ENCODE peak calls at places on chromosome 2, in four cellular contexts. One of them, this sample, is unnamed.

GRCh38 chr2:199160677-199161465 is 296.9 kb downstream of the SATB2 start:
- DNase-seq in IMR-90: peak; percentile 89
- DNase-seq in H9: no peak
- DNase-seq in H1: no peak
- DNase-seq in this sample: no peak

GRCh38 chr2:64639691-64640090 is 14.0 kb downstream of the SERTAD2 start:
- DNase-seq in IMR-90: no peak
- DNase-seq in H9: no peak
- DNase-seq in H1: no peak
- DNase-seq in this sample: no peak

GRCh38 chr2:162172802-162173201 is 20.8 kb upstream of the GCG start:
- DNase-seq in IMR-90: no peak
- DNase-seq in H9: no peak
- DNase-seq in H1: no peak
- DNase-seq in this sample: no peak

GRCh38 chr2:55054476-55054875 is 4.2 kb upstream of the RTN4 start:
- DNase-seq in IMR-90: no peak
- DNase-seq in H9: no peak
- DNase-seq in H1: no peak
- DNase-seq in this sample: no peak

GRCh38 chr2:231336700-231337099 is 58.8 kb upstream of the B3GNT7 start:
- DNase-seq in IMR-90: no peak
- DNase-seq in H9: no peak
- DNase-seq in H1: no peak
- DNase-seq in this sample: no peak

GRCh38 chr2:96247896-96248295 is 17.9 kb downstream of the TMEM127 start:
- DNase-seq in IMR-90: no peak
- DNase-seq in H9: no peak
- DNase-seq in H1: no peak
- DNase-seq in this sample: no peak

GRCh38 chr2:72919414-72920316 is 2.3 kb downstream of the EMX1 start:
- DNase-seq in IMR-90: no peak
- DNase-seq in H9: peak; percentile 62
- DNase-seq in H1: no peak
- DNase-seq in this sample: peak; percentile 69

GRCh38 chr2:107669335-107669734 is 157.4 kb upstream of the RGPD4 start:
- DNase-seq in IMR-90: no peak
- DNase-seq in H9: no peak
- DNase-seq in H1: no peak
- DNase-seq in this sample: peak; percentile 33

GRCh38 chr2:171810409-171810993 is 83.5 kb downstream of the SLC25A12 start:
- DNase-seq in IMR-90: peak; percentile 79
- DNase-seq in H9: no peak
- DNase-seq in H1: no peak
- DNase-seq in this sample: no peak

GRCh38 chr2:88590998-88591613 is 36.2 kb downstream of the EIF2AK3 start:
- DNase-seq in IMR-90: peak; percentile 72
- DNase-seq in H9: peak; percentile 40
- DNase-seq in H1: no peak
- DNase-seq in this sample: peak; percentile 77

GRCh38 chr2:195498176-195498575 is 158.8 kb upstream of the SLC39A10 start:
- DNase-seq in IMR-90: peak; percentile 30
- DNase-seq in H9: peak; percentile 50
- DNase-seq in H1: peak; percentile 13
- DNase-seq in this sample: peak; percentile 71

GRCh38 chr2:236157366-236157765 is 10.8 kb downstream of the GBX2 start:
- DNase-seq in IMR-90: no peak
- DNase-seq in H9: no peak
- DNase-seq in H1: no peak
- DNase-seq in this sample: no peak

GRCh38 chr2:95012881-95013550 is 12.5 kb upstream of the MAL start:
- DNase-seq in IMR-90: no peak
- DNase-seq in H9: no peak
- DNase-seq in H1: no peak
- DNase-seq in this sample: no peak

GRCh38 chr2:6812857-6813530 is 52.7 kb downstream of the CMPK2 start:
- DNase-seq in IMR-90: no peak
- DNase-seq in H9: no peak
- DNase-seq in H1: no peak
- DNase-seq in this sample: no peak

GRCh38 chr2:191415858-191416257 is 170.7 kb downstream of the MYO1B start:
- DNase-seq in IMR-90: no peak
- DNase-seq in H9: no peak
- DNase-seq in H1: no peak
- DNase-seq in this sample: no peak

GRCh38 chr2:148810081-148810480 is 64.9 kb upstream of the KIF5C start:
- DNase-seq in IMR-90: no peak
- DNase-seq in H9: no peak
- DNase-seq in H1: no peak
- DNase-seq in this sample: no peak

GRCh38 chr2:172282944-172283343 is 144.4 kb upstream of the ITGA6 start:
- DNase-seq in IMR-90: peak; percentile 99
- DNase-seq in H9: no peak
- DNase-seq in H1: no peak
- DNase-seq in this sample: peak; percentile 29

GRCh38 chr2:9221223-9221622 is 14.6 kb downstream of the ASAP2 start:
- DNase-seq in IMR-90: no peak
- DNase-seq in H9: no peak
- DNase-seq in H1: no peak
- DNase-seq in this sample: no peak

GRCh38 chr2:160918909-160919503 is 241.2 kb upstream of the TANK start:
- DNase-seq in IMR-90: peak; percentile 44
- DNase-seq in H9: peak; percentile 70
- DNase-seq in H1: peak; percentile 58
- DNase-seq in this sample: peak; percentile 79

GRCh38 chr2:46770622-46771021 is 145.0 kb downstream of the MCFD2 start:
- DNase-seq in IMR-90: peak; percentile 96
- DNase-seq in H9: no peak
- DNase-seq in H1: no peak
- DNase-seq in this sample: no peak

GRCh38 chr2:25561136-25561850 is 112.1 kb downstream of the DTNB start:
- DNase-seq in IMR-90: no peak
- DNase-seq in H9: peak; percentile 38
- DNase-seq in H1: no peak
- DNase-seq in this sample: no peak

GRCh38 chr2:25557179-25558036 is 116.0 kb downstream of the DTNB start:
- DNase-seq in IMR-90: no peak
- DNase-seq in H9: no peak
- DNase-seq in H1: no peak
- DNase-seq in this sample: no peak

GRCh38 chr2:25552343-25552742 is 121.0 kb downstream of the DTNB start:
- DNase-seq in IMR-90: no peak
- DNase-seq in H9: no peak
- DNase-seq in H1: no peak
- DNase-seq in this sample: no peak

GRCh38 chr2:25559148-25559547 is 114.2 kb downstream of the DTNB start:
- DNase-seq in IMR-90: no peak
- DNase-seq in H9: no peak
- DNase-seq in H1: no peak
- DNase-seq in this sample: no peak

GRCh38 chr2:25558262-25558661 is 115.1 kb downstream of the DTNB start:
- DNase-seq in IMR-90: peak; percentile 85
- DNase-seq in H9: no peak
- DNase-seq in H1: no peak
- DNase-seq in this sample: peak; percentile 42
- H3K56ac ChIP-seq in IMR-90: no peak overlapping the region
- H3K56ac ChIP-seq in H9: no peak overlapping the region
- H3K56ac ChIP-seq in H1: no peak overlapping the region
- H3K56ac ChIP-seq in this sample: no peak overlapping the region

GRCh38 chr2:219325136-219325535 is 7.4 kb downstream of the RESP18 start:
- DNase-seq in IMR-90: no peak
- DNase-seq in H9: no peak
- DNase-seq in H1: no peak
- DNase-seq in this sample: no peak
- H3K27me3 ChIP-seq in IMR-90: peaks cover 51% of the 10 kb centered on the region
- H3K27me3 ChIP-seq in H9: peaks cover 4% of the 10 kb centered on the region
- H3K27me3 ChIP-seq in H1: no peaks in the 10 kb centered on the region
- H3K27me3 ChIP-seq in this sample: no peaks in the 10 kb centered on the region

DNA sequence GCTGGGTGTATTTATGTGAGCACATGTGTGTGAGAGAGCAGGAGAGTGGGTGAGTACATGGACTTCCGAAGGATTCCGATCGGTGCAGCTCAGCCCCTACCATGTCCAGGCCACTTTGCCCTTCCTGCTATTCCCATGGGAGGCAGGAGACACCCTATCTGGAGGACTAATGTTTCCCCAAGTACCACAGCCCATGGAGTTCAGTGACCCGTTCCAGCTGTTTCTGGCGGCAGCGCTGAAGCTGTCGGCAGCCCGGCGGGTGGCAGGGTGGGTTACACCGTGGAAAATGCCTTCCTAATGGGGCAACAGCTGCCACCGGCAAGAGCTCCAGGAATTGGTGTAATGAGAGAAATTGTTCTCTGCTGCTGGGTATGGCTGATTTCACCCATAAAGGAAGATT is 98.2 kb downstream of the MYCN start:
- DNase-seq in IMR-90: no peak
- DNase-seq in H9: no peak
- DNase-seq in H1: no peak
- DNase-seq in this sample: no peak
- H3K18ac ChIP-seq in IMR-90: no peak overlapping the region
- H3K18ac ChIP-seq in H9: no peak overlapping the region
- H3K18ac ChIP-seq in H1: no peak overlapping the region
- H3K18ac ChIP-seq in this sample: no peak overlapping the region

GRCh38 chr2:217986256-217986961 is 16.4 kb downstream of the TNS1 start:
- DNase-seq in IMR-90: no peak
- DNase-seq in H9: no peak
- DNase-seq in H1: no peak
- DNase-seq in this sample: no peak

GRCh38 chr2:217987391-217987790 is 15.4 kb downstream of the TNS1 start:
- DNase-seq in IMR-90: no peak
- DNase-seq in H9: no peak
- DNase-seq in H1: no peak
- DNase-seq in this sample: no peak

GRCh38 chr2:217989221-217989948 is 13.4 kb downstream of the TNS1 start:
- DNase-seq in IMR-90: no peak
- DNase-seq in H9: no peak
- DNase-seq in H1: no peak
- DNase-seq in this sample: no peak

GRCh38 chr2:217988840-217989204 is 14.0 kb downstream of the TNS1 start:
- DNase-seq in IMR-90: no peak
- DNase-seq in H9: no peak
- DNase-seq in H1: no peak
- DNase-seq in this sample: peak; percentile 77

DNA sequence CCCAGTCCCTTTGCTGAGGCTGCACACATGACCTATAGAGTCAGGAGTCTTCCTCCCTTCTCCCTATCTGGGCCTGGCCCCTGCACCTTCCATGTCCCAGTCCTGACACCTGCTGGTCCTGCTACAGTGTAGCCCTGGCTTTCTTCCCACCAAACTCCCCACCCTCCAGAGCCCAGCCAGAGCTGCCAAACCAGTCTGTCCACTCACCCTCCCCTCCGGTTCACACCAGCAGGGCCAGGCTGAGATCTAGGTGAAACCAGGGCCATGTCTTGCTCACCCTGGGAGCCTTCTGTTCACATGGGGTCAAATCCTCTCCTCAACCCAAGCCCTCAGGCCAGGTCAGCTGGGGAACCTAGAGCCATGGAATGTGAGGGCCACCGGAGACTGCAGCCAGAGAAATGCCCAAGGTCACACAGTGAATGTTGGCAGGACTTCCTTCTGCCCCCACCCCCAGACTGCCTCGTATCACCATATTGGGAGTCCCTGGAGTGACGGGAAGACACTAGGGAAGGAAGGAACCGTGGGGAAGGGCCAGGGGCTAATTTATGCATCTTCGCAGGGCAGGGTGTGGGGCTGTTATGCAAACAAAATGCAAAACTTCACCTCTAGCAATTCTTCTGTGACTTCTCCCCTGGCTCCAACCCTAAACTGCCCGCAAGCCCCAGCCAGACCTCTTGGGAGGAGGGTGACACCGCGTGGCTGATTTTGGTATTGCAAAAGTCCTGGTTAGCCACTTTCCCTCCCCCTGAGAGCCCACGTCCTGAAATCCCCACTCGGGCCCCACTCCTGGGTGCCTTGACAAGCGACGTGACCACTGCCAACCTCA is 14.6 kb downstream of the TNS1 start:
- DNase-seq in IMR-90: peak; percentile 68
- DNase-seq in H9: peak; percentile 97
- DNase-seq in H1: peak; percentile 81
- DNase-seq in this sample: peak; percentile 98
- H3K56ac ChIP-seq in IMR-90: no peak overlapping the region
- H3K56ac ChIP-seq in H9: no peak overlapping the region
- H3K56ac ChIP-seq in H1: no peak overlapping the region
- H3K56ac ChIP-seq in this sample: peak overlapping the region; percentile 69

GRCh38 chr2:113274427-113274826 is 4.3 kb downstream of the PAX8 start:
- DNase-seq in IMR-90: no peak
- DNase-seq in H9: no peak
- DNase-seq in H1: no peak
- DNase-seq in this sample: no peak

GRCh38 chr2:113275556-113276215 is 3.0 kb downstream of the PAX8 start:
- DNase-seq in IMR-90: no peak
- DNase-seq in H9: no peak
- DNase-seq in H1: no peak
- DNase-seq in this sample: no peak

GRCh38 chr2:113272463-113272862 is 6.3 kb downstream of the PAX8 start:
- DNase-seq in IMR-90: no peak
- DNase-seq in H9: no peak
- DNase-seq in H1: no peak
- DNase-seq in this sample: no peak

GRCh38 chr2:113276216-113276905 is 2.4 kb downstream of the PAX8 start:
- DNase-seq in IMR-90: no peak
- DNase-seq in H9: no peak
- DNase-seq in H1: no peak
- DNase-seq in this sample: no peak

DNA sequence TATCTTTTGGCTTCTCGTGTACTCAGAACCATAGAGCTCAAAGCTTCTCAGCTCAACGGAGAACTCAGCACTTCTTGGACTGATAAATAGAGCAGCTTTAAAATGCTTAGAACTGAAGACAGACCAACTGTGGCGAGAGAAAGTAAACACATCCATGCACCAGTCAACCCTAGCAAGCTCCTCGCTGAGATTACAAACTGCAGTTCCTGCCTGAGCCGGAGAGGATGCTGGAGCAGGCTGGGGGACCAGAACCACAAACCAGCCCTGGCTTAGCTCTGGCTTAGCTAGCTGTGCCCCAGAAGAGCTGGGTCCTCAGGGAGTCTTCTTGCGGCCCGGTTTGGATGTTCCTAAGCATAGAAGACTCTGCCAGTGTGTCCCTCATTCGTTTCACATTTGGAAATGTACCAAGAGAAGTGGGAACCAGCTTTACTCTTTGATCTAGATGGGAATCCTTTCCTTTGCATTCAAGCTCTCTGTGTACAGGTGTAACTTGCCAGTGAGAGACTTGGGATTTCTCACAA is 5.6 kb downstream of the PAX8 start:
- DNase-seq in IMR-90: peak; percentile 47
- DNase-seq in H9: peak; percentile 78
- DNase-seq in H1: no peak
- DNase-seq in this sample: peak; percentile 80
- H3K27me3 ChIP-seq in IMR-90: peaks cover 78% of the 10 kb centered on the region
- H3K27me3 ChIP-seq in H9: peaks cover 62% of the 10 kb centered on the region
- H3K27me3 ChIP-seq in H1: peaks cover 55% of the 10 kb centered on the region
- H3K27me3 ChIP-seq in this sample: peaks cover 47% of the 10 kb centered on the region